ENCODE peak calls at places on chromosomes 3 and 15, in seven cellular contexts. H is HAP-1, D is kidney, L is K562, F is IMR-90, T is AG10803, Z is heart left ventricle. P is an unnamed sample.

GRCh38 chr3:97821413-97821809 is 400 bp upstream of the CRYBG3 start:
- DNase-seq in L (no peak), F (no peak), D (peak; percentile 86), T (no peak), H (no peak), Z (peak; percentile 59), P (no peak)

GRCh38 chr3:159378391-159378790 is 576.5 kb downstream of the MFSD1 start:
- DNase-seq in T (peak; percentile 1), D (no peak), L (no peak), Z (no peak), H (no peak), F (no peak), P (no peak)

GRCh38 chr3:136194409-136195257 is 1.5 kb downstream of the MSL2 start:
- DNase-seq in H (peak; percentile 84), F (peak; percentile 23), T (no peak), L (peak; percentile 39), D (no peak), Z (peak; percentile 27), P (peak; percentile 38)

GRCh38 chr3:131193671-131194291 is 167.1 kb downstream of the NEK11 start:
- DNase-seq in F (no peak), H (no peak), L (no peak), T (peak; percentile 12), Z (no peak), D (no peak), P (peak; percentile 10)

GRCh38 chr3:170488802-170489201 is 70.1 kb downstream of the CLDN11 start:
- DNase-seq in F (peak; percentile 78), H (no peak), T (peak; percentile 86), D (no peak), Z (no peak), L (no peak), P (peak; percentile 80)

GRCh38 chr3:171556574-171557145 is 96.5 kb upstream of the TNIK start:
- DNase-seq in F (peak; percentile 18), Z (no peak), L (no peak), H (no peak), D (no peak), T (peak; percentile 5), P (no peak)

GRCh38 chr3:112818289-112818688 is 28.4 kb downstream of the CD200R1L start:
- DNase-seq in L (no peak), F (peak; percentile 79), Z (no peak), H (no peak), T (peak; percentile 79), D (no peak), P (peak; percentile 34)

GRCh38 chr15:82986442-82986780 is 401 bp downstream of the RAMAC start:
- DNase-seq in D (no peak), F (peak; percentile 22), Z (no peak), H (no peak), L (peak; percentile 42), T (peak; percentile 15), P (peak; percentile 30)

GRCh38 chr3:56988874-56989433 is 71.5 kb upstream of the SPATA12 start:
- DNase-seq in T (peak; percentile 73), F (peak; percentile 71), L (peak; percentile 75), H (peak; percentile 70), D (no peak), Z (peak; percentile 82), P (peak; percentile 88)

GRCh38 chr3:197408177-197408957 is 110.0 kb upstream of the DLG1 start:
- DNase-seq in T (no peak), L (no peak), H (no peak), D (no peak), F (peak; percentile 41), Z (no peak), P (peak; percentile 27)

DNA sequence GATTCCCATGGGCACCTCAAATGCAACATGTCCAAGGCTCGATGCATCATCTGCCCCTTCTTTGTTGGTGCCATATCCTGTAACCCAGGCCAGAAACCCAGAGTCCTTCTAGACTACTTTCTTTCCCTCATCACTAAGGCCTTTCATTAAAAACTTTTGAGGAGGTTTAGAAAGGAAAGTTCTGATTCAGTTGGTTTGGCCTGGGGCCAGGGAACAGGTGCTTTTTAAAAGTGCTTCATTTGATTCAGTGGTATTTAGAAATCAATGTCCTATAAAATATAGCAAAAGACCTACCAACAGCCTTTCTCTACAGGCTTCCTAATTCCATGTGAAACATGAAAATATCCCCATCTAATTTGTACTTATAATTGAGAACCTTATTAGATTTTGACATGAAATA is 341.9 kb upstream of the RORA start:
- DNase-seq in H (no peak), D (no peak), L (no peak), F (no peak), T (no peak), Z (no peak), P (no peak)
- H3K4me3 ChIP-seq in H (no peak overlapping the region), D (no peak overlapping the region), L (no peak overlapping the region), F (no peak overlapping the region), T (no peak overlapping the region), Z (no peak overlapping the region), P (no peak overlapping the region)

GRCh38 chr3:16308727-16309126 is 43.7 kb downstream of the OXNAD1 start:
- DNase-seq in F (no peak), H (no peak), Z (no peak), L (no peak), D (no peak), T (no peak), P (no peak)
- H3K4me3 ChIP-seq in F (no peak overlapping the region), H (no peak overlapping the region), Z (no peak overlapping the region), L (no peak overlapping the region), D (no peak overlapping the region), T (no peak overlapping the region), P (no peak overlapping the region)

GRCh38 chr15:29623240-29623639 is 199.0 kb downstream of the TJP1 start:
- DNase-seq in T (no peak), L (no peak), Z (no peak), D (no peak), H (no peak), F (no peak), P (no peak)
- H3K4me3 ChIP-seq in T (no peak overlapping the region), L (no peak overlapping the region), Z (no peak overlapping the region), D (no peak overlapping the region), H (no peak overlapping the region), F (no peak overlapping the region), P (no peak overlapping the region)

DNA sequence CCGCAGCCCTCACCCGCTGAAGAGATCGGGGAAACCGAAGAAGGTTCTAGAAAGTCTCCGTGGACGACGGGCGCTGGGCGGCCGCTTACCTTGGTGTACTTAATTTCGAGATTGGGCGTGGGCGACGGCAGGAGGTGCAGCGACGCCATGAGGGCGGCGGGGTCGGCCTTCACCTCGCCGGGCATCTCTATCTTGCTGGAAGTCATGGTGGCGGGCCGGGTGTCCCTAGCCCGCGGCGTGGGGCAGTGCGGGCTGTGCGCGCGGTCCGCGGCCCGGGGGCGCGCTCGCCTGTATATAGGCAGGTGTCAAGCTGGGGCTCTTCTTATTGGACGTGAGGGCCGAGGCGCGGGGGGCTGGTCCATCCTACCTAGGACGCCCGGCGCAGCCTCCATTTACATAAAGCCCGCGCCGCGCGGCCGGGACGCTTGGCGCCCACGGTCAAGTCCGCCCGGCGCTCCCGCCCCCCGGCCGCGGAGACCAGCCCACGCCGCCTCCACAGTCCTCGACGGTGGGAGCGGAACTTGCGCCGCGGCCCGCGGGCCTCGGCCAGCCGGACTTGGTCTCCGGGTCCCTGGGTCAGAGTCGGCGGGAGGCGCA is at the start of gene ALDH1A2:
- DNase-seq in Z (peak; percentile 51), L (peak; percentile 95), H (no peak), T (no peak), D (peak; percentile 90), F (no peak), P (peak; percentile 23)
- H3K4me3 ChIP-seq in Z (peak within 1 kb of the TSS; percentile 70), L (peak within 1 kb of the TSS; percentile 89), H (peak within 1 kb of the TSS; percentile 42), T (peak within 1 kb of the TSS; percentile 46), D (peak within 1 kb of the TSS; percentile 36), F (peak within 1 kb of the TSS; percentile 34), P (peak within 1 kb of the TSS; percentile 57)

GRCh38 chr3:129689036-129689435 is 82.6 kb upstream of the PLXND1 start:
- DNase-seq in F (no peak), D (no peak), T (no peak), Z (no peak), H (no peak), L (no peak), P (no peak)
- H3K4me3 ChIP-seq in F (no peak overlapping the region), D (no peak overlapping the region), T (no peak overlapping the region), Z (peak overlapping the region; percentile 53), H (no peak overlapping the region), L (no peak overlapping the region), P (no peak overlapping the region)

GRCh38 chr15:63261311-63261710 is 16.1 kb upstream of the APH1B start:
- DNase-seq in H (no peak), Z (no peak), L (no peak), D (no peak), T (no peak), F (no peak), P (no peak)
- H3K4me3 ChIP-seq in H (no peak overlapping the region), Z (no peak overlapping the region), L (no peak overlapping the region), D (no peak overlapping the region), T (no peak overlapping the region), F (no peak overlapping the region), P (no peak overlapping the region)

GRCh38 chr3:129628169-129628522 is 21.7 kb upstream of the PLXND1 start:
- DNase-seq in H (no peak), L (no peak), F (no peak), T (peak; percentile 65), Z (no peak), D (peak; percentile 84), P (no peak)
- H3K4me3 ChIP-seq in H (no peak overlapping the region), L (no peak overlapping the region), F (no peak overlapping the region), T (peak overlapping the region; percentile 59), Z (peak overlapping the region; percentile 64), D (peak overlapping the region; percentile 75), P (no peak overlapping the region)

DNA sequence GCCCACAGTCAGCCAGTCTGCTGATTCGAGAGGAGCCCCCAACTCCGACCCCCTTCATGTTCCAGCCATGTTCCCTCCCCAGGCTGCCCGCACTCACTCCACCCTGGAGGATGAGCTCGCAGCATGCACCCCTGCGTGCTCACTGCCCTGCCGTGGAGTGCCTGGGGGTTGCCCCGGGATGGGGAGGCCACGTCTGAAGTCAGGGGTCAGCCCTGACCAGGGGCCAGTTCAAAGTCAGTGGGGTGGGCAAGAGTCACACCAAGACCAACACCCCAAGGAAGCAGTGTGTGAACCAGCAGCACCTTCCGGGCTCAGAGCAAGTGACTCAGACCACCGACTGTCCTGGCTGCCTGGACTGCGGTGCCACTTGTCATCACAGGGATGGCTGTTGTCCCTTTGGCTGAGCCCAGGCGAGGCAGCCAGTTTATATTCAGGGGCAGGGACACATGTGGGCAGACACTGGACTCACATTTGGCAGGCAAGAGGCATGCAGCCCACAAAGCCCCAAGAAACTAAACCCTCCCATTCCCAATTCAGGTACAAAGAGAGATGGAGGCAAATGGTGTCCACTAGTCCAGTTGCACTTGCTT is 135.6 kb upstream of the IQSEC1 start:
- DNase-seq in T (no peak), H (no peak), F (no peak), L (no peak), Z (no peak), D (peak; percentile 57), P (no peak)
- H3K4me3 ChIP-seq in T (no peak overlapping the region), H (no peak overlapping the region), F (no peak overlapping the region), L (no peak overlapping the region), Z (no peak overlapping the region), D (no peak overlapping the region), P (no peak overlapping the region)

DNA sequence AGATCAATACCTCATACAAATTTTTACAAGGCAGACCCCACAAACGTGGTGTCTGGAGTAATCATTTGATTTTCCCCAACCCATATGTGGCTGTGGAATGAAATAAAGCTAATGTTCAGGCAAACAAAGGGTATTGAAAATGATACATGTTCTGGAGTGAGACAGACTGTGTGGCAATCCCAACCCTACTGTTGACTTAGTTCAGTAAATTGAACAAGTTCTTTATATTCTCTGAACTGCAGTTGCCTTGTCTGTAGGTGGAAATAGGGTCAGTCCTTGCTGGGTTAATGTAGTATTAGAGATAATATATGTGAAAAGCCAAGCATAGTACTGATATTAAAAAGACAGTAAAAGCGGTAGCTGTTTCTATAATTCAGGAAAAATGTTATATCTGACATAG is 69.0 kb downstream of the GRM7 start:
- DNase-seq in L (no peak), D (no peak), Z (no peak), H (no peak), T (no peak), F (no peak), P (no peak)
- H3K4me3 ChIP-seq in L (no peak overlapping the region), D (no peak overlapping the region), Z (no peak overlapping the region), H (no peak overlapping the region), T (no peak overlapping the region), F (no peak overlapping the region), P (no peak overlapping the region)

GRCh38 chr15:57387011-57387410 is 10.7 kb downstream of the CGNL1 start:
- DNase-seq in D (no peak), Z (no peak), T (no peak), L (no peak), H (no peak), F (no peak), P (no peak)
- H3K4me3 ChIP-seq in D (no peak overlapping the region), Z (no peak overlapping the region), T (no peak overlapping the region), L (no peak overlapping the region), H (no peak overlapping the region), F (no peak overlapping the region), P (no peak overlapping the region)

P was measured in cardiac fibroblast.